ENCODE peak calls at places on chromosome 22, in six cellular contexts. J, B, S, T, F and C are unnamed samples.

GRCh38 chr22:42959472-42960145 is 55.3 kb downstream of the PACSIN2 start:
- DNase-seq in J (no peak), B (no peak), S (no peak), T (no peak), F (no peak), C (no peak)

GRCh38 chr22:46042786-46043185 is 65.8 kb upstream of the WNT7B start:
- DNase-seq in J (no peak), B (no peak), S (no peak), T (no peak), F (no peak), C (no peak)

GRCh38 chr22:30591191-30591587 is 521 bp downstream of the PES1 start:
- DNase-seq in J (no peak), B (no peak), S (no peak), T (no peak), F (no peak), C (no peak)

GRCh38 chr22:49208003-49208402 is 619.7 kb downstream of the BRD1 start:
- DNase-seq in J (no peak), B (no peak), S (no peak), T (no peak), F (no peak), C (no peak)

GRCh38 chr22:50601669-50602337 is 1.2 kb downstream of the MAPK8IP2 start:
- DNase-seq in J (no peak), B (no peak), S (no peak), T (no peak), F (no peak), C (no peak)

GRCh38 chr22:32311551-32312071 is 46.1 kb upstream of the RFPL3 start:
- DNase-seq in J (no peak), B (no peak), S (no peak), T (no peak), F (no peak), C (peak)

GRCh38 chr22:39343259-39344045 is 6.3 kb upstream of the SYNGR1 start:
- DNase-seq in J (peak), B (peak), S (no peak), T (no peak), F (no peak), C (peak)

GRCh38 chr22:46336119-46337078 is 885 bp downstream of the TRMU start:
- DNase-seq in J (no peak), B (no peak), S (no peak), T (peak), F (no peak), C (no peak)

GRCh38 chr22:19039448-19039780 is 82.8 kb downstream of the DGCR2 start:
- DNase-seq in J (no peak), B (peak), S (no peak), T (no peak), F (no peak), C (no peak)

GRCh38 chr22:30245181-30245984 is 1.2 kb downstream of the LIF start:
- DNase-seq in J (no peak), B (no peak), S (no peak), T (no peak), F (no peak), C (no peak)

GRCh38 chr22:16807109-16807508 is 18.1 kb downstream of the XKR3 start:
- DNase-seq in J (no peak), B (no peak), S (no peak), T (no peak), F (no peak), C (no peak)

GRCh38 chr22:40853961-40854360 is 2.5 kb downstream of the ST13 start:
- DNase-seq in J (no peak), B (peak), S (no peak), T (no peak), F (no peak), C (no peak)

GRCh38 chr22:37379085-37379484 is 48.2 kb downstream of the ELFN2 start:
- DNase-seq in J (no peak), B (no peak), S (no peak), T (no peak), F (no peak), C (no peak)

GRCh38 chr22:46483353-46483752 is 54.1 kb downstream of the CELSR1 start:
- DNase-seq in J (no peak), B (no peak), S (no peak), T (no peak), F (no peak), C (no peak)

GRCh38 chr22:44992166-44992565 is 17.6 kb downstream of the PHF21B start:
- DNase-seq in J (no peak), B (no peak), S (no peak), T (no peak), F (no peak), C (no peak)

GRCh38 chr22:31676700-31677099 is 14.7 kb upstream of the PISD start:
- DNase-seq in J (no peak), B (peak), S (peak), T (peak), F (peak), C (peak)

GRCh38 chr22:27641049-27641790 is 160.3 kb downstream of the MN1 start:
- DNase-seq in J (no peak), B (no peak), S (no peak), T (no peak), F (no peak), C (no peak)

GRCh38 chr22:40325315-40325714 is 21.0 kb upstream of the ADSL start:
- DNase-seq in J (no peak), B (no peak), S (peak), T (no peak), F (no peak), C (no peak)

GRCh38 chr22:45082795-45083194 is 73.0 kb upstream of the PHF21B start:
- DNase-seq in J (no peak), B (no peak), S (no peak), T (no peak), F (no peak), C (no peak)

GRCh38 chr22:30879398-30879797 is 89.2 kb downstream of the MORC2 start:
- DNase-seq in J (no peak), B (no peak), S (no peak), T (no peak), F (no peak), C (no peak)

GRCh38 chr22:23404689-23405365 is 175.3 kb downstream of the IGLL1 start:
- DNase-seq in J (no peak), B (no peak), S (no peak), T (peak), F (no peak), C (no peak)